ENCODE peak calls at places on chromosomes 6 and 20, in four cellular contexts. D is HCT116, V is H1, J is SK-N-SH. Y is an unnamed sample.

GRCh38 chr6:43778131-43778857 is 8.3 kb downstream of the VEGFA start:
- DNase-seq in D (no peak), V (no peak), J (no peak), Y (no peak)

GRCh38 chr6:20564269-20564668 is 30.0 kb downstream of the CDKAL1 start:
- DNase-seq in D (peak), V (no peak), J (no peak), Y (no peak)

GRCh38 chr6:63426844-63427243 is 107.1 kb upstream of the LGSN start:
- DNase-seq in D (no peak), V (no peak), J (no peak), Y (no peak)

GRCh38 chr6:149236584-149236983 is 80.9 kb upstream of the TAB2 start:
- DNase-seq in D (no peak), V (no peak), J (peak), Y (no peak)

GRCh38 chr6:101887532-101887931 is 494.0 kb downstream of the GRIK2 start:
- DNase-seq in D (no peak), V (no peak), J (no peak), Y (no peak)

GRCh38 chr20:62183426-62184142 is 756 bp downstream of the MTG2 start:
- DNase-seq in D (no peak), V (no peak), J (peak), Y (no peak)

GRCh38 chr6:146790561-146791091 is 191.9 kb downstream of the ADGB start:
- DNase-seq in D (no peak), V (no peak), J (no peak), Y (no peak)

GRCh38 chr6:24581084-24581669 is 64.8 kb downstream of the KIAA0319 start:
- DNase-seq in D (peak), V (peak), J (peak), Y (no peak)

DNA sequence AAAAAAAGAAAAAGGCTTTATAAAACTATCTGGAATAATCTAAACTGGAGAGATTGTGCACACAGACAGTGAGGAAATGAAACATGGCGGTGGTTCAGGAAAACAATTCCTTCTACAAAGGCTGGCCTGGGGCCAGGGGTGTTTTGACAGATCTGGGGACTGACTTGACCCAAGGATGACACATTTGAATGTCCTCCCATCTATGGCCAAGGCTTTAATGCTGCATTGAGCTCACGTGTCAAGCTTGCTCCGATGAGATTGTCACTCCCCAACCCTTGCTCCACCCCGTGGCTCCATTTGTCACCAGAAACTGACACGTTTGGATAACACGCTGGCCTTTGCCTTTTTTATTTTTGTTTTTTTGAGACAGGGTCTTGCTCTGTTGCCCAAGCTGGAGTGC is 156.1 kb downstream of the ZFP64 start:
- DNase-seq in D (no peak), V (no peak), J (no peak), Y (no peak)
- TF ChIP-seq JUND in D (no peak), V (no peak), J (no peak), Y (no peak)

GRCh38 chr6:109511832-109512231 is 28.8 kb upstream of the ZBTB24 start:
- DNase-seq in D (no peak), V (no peak), J (no peak), Y (no peak)
- TF ChIP-seq JUND in D (no peak), V (no peak), J (no peak), Y (no peak)

GRCh38 chr6:9463311-9463710 is 951.6 kb downstream of the TFAP2A start:
- DNase-seq in D (no peak), V (no peak), J (no peak), Y (no peak)
- TF ChIP-seq JUND in D (no peak), V (no peak), J (no peak), Y (no peak)

DNA sequence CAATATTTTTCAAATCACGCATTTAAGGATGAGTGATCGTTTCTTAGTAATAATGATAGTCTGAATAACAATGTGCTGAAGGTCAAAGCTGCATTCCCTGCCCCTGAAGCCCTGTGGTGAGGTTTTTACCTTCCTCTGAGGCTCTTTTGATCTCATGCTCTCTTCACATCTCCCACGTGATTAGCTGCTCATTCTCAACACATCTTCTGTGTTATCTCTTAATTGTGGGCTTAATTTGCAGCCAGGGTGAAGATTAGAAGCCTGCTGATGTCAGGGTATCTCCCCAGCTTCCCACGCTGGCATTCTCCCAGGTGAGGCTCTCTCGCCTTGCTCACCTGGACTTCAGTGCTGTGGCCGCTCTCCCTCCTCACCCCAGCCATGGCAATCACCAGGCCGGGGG is 109.7 kb upstream of the FOXQ1 start:
- DNase-seq in D (no peak), V (no peak), J (no peak), Y (no peak)
- TF ChIP-seq JUND in D (no peak), V (no peak), J (no peak), Y (no peak)

DNA sequence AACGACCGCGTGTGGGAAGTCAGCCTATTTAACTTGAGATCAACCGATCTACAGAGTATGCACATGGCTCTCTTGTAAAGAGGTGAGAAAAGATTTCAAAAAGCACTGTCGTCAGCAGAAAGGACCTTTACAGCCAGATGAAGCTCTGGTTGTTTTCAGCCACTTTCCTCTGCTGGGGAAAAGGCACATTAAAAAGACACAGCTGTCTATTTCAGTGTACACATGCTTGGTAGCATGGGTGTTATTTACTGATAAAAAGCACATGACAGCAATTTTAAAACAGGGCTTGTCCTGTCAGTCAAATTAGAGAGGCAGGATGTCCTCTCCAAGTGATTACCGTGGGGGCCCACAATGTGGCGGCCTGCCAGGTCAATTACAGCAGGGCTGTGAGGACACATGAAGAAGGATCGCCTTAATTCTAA is 188.9 kb downstream of the PRKN start:
- DNase-seq in D (no peak), V (no peak), J (peak), Y (no peak)
- TF ChIP-seq JUND in D (no peak), V (no peak), J (no peak), Y (no peak)

GRCh38 chr6:139568956-139569538 is 194.6 kb upstream of the CITED2 start:
- DNase-seq in D (no peak), V (no peak), J (peak), Y (no peak)
- TF ChIP-seq JUND in D (peak), V (no peak), J (peak), Y (no peak)

DNA sequence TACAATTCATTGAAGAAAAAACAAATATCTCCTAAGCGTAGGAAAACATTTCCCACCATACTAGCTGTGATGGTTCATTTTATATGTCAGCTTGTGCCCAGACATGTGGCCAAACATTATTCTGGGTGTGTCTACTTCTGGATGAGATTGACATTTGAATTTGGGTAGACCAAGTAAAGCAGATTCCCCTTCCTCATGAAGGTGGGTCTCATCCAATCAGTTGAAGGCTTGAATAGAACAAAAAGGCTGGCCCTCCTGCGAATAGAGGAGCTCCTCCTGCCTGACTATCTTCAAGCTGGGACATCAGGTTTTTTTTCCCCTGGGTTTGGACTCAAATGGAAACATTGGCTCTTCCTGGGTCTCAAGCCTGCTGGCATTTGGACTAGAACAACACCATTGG is 113.6 kb downstream of the DHX35 start:
- DNase-seq in D (no peak), V (no peak), J (no peak), Y (no peak)
- TF ChIP-seq JUND in D (no peak), V (no peak), J (no peak), Y (no peak)

DNA sequence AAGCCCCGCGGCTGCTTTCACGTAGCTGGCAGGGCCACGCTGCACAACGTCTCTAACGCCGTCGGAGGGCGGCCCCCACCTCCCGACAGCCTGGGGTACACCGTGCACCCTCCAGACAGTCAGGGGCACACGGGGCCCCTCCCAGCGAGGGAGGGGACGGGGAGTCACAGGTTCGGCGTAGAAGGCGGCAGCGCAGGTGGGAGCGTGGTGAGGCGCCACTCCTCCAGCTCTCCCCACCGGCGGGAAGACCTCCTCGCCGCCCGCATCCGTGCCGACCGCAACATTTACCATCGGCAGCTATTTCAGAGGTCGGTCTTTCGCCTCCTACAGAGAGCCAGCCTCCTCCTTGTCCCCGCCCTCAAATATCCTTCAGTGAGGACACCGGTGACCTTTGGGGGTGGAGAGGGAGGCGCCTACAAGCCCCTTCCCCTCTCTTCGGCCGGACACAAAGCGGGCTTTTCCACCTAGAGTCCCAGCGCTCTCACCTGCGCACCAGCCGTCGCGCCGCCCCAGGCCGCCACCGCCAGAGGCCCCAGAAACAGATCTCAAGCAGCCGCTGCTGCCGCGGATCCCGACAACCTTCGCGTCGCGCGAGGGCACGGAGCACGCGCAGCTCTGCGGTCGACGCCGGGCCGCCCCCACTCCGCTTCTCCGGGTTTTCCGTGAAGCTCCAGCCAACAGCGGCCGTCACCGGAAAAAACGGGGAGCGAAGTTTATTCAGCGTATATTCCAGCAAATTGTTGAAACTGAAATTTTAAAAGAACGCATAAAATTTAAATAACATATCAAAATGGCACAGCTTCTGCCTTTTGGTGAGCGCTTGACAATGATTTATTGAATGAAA is at the start of gene MKKS:
- DNase-seq in D (peak), V (peak), J (peak), Y (no peak)
- TF ChIP-seq JUND in D (peak), V (no peak), J (no peak), Y (no peak)

DNA sequence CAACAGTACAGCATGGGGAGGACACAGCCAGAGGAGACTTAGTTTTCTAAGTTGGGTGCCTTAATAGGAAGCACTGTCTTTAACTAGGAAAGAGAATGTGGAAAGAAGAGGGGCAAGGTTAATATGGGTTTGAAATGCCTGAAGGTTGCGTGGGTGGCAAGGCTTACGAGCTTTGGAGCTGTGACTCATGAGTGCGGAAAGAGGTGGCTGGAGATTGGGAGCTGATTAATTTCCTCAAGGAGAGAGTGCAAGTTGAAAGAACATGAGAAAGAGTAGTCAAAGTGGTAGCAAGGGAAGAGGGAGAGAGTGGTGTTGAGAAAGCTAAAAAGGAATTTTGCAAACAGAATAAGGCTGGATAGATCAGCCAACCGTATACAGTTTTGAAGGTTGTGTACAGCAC is 315.1 kb upstream of the PRND start:
- DNase-seq in D (peak), V (no peak), J (no peak), Y (no peak)
- TF ChIP-seq JUND in D (peak), V (no peak), J (no peak), Y (no peak)

DNA sequence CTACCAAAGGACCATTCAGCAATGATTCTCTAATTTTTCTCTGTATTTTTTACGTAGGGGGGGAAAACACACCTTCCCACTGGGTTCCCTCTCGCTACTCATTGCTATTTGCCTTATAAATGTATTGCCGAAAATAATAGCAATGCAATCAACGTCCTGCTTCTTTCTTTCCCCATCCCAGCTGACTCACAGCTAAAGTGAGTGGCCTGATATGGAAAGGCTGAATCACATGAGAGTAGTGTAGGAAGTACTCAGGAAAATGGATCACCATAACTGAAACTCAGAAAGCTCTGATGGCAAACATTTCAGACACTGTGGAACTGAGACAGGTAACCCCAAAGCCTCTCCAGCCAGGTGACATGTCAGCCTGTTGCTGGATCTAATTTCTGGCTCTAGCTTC is 49.3 kb upstream of the SRPK1 start:
- DNase-seq in D (no peak), V (no peak), J (no peak), Y (no peak)
- TF ChIP-seq JUND in D (no peak), V (no peak), J (no peak), Y (no peak)